ENCODE peak calls at places on chromosomes 1 and 21, in six cellular contexts. B, L, T, V, J and M are unnamed samples.

GRCh38 chr1:183032122-183032921 is 9.1 kb downstream of the LAMC1 start:
- DNase-seq in V (no peak), B (no peak), J (peak; percentile 31), T (no peak), L (no peak), M (peak; percentile 50)

GRCh38 chr1:203682401-203683383 is 56.1 kb downstream of the ATP2B4 start:
- DNase-seq in L (no peak), T (no peak), B (no peak), V (peak; percentile 41), J (peak; percentile 17), M (no peak)

GRCh38 chr1:38728176-38728908 is 131.2 kb downstream of the RRAGC start:
- DNase-seq in V (peak; percentile 96), B (no peak), J (no peak), L (peak; percentile 74), T (no peak), M (peak; percentile 88)

GRCh38 chr21:15894596-15894995 is 164.8 kb downstream of the USP25 start:
- DNase-seq in J (peak; percentile 5), L (no peak), T (no peak), B (no peak), V (peak; percentile 51), M (peak; percentile 51)

GRCh38 chr21:43854773-43855633 is 10.0 kb upstream of the AGPAT3 start:
- DNase-seq in V (no peak), T (no peak), L (no peak), J (peak; percentile 80), B (no peak), M (no peak)

GRCh38 chr1:43454270-43455011 is 710 bp upstream of the HYI start:
- DNase-seq in J (peak; percentile 15), V (peak; percentile 88), T (peak; percentile 68), B (peak; percentile 75), L (peak; percentile 57), M (peak; percentile 88)

GRCh38 chr1:15459771-15460719 is 3.5 kb downstream of the CELA2A start:
- DNase-seq in B (no peak), T (no peak), L (peak; percentile 74), J (peak; percentile 51), V (no peak), M (peak; percentile 30)

GRCh38 chr1:24805534-24806301 is 60.5 kb downstream of the CLIC4 start:
- DNase-seq in L (no peak), B (no peak), J (peak; percentile 74), V (peak; percentile 87), T (peak; percentile 27), M (peak; percentile 85)

GRCh38 chr1:71621785-71622184 is 541.0 kb upstream of the ZRANB2 start:
- DNase-seq in T (no peak), B (no peak), L (no peak), J (no peak), V (no peak), M (peak; percentile 91)

GRCh38 chr1:61926597-61926996 is 184.3 kb downstream of the PATJ start:
- DNase-seq in B (no peak), L (no peak), V (no peak), T (no peak), J (no peak), M (no peak)

GRCh38 chr1:34162852-34163766 is 1.9 kb downstream of the CSMD2 start:
- DNase-seq in J (peak; percentile 43), B (peak; percentile 32), L (peak; percentile 24), V (peak; percentile 53), T (peak; percentile 40), M (peak; percentile 87)

GRCh38 chr1:8070381-8070811 is 44.3 kb upstream of the ERRFI1 start:
- DNase-seq in V (no peak), J (no peak), T (no peak), L (no peak), B (no peak), M (no peak)

GRCh38 chr21:46181436-46181835 is 2.8 kb downstream of the SPATC1L start:
- DNase-seq in L (no peak), T (no peak), B (no peak), J (no peak), V (no peak), M (no peak)

GRCh38 chr1:7343917-7344316 is 427.2 kb upstream of the VAMP3 start:
- DNase-seq in V (no peak), L (no peak), T (no peak), J (no peak), B (no peak), M (no peak)

GRCh38 chr1:40909281-40909680 is 47.1 kb upstream of the CITED4 start:
- DNase-seq in J (no peak), B (no peak), T (no peak), L (no peak), V (no peak), M (no peak)

GRCh38 chr1:151309851-151310323 is 17.3 kb downstream of the PI4KB start:
- DNase-seq in T (no peak), J (no peak), L (peak; percentile 56), V (peak; percentile 67), B (peak; percentile 54), M (peak; percentile 69)

GRCh38 chr1:72282690-72283203 is 408 bp upstream of the NEGR1 start:
- DNase-seq in B (peak; percentile 87), T (peak; percentile 76), J (peak; percentile 89), L (peak; percentile 77), V (peak; percentile 93), M (peak; percentile 86)

GRCh38 chr21:27154451-27155129 is 187.7 kb upstream of the ADAMTS5 start:
- DNase-seq in B (no peak), T (no peak), L (no peak), V (peak; percentile 57), J (no peak), M (peak; percentile 26)

GRCh38 chr1:154745286-154745731 is 124.8 kb downstream of the KCNN3 start:
- DNase-seq in L (no peak), V (peak; percentile 33), B (no peak), T (no peak), J (peak; percentile 27), M (no peak)

GRCh38 chr1:41385398-41386189 is 24.4 kb downstream of the FOXO6 start:
- DNase-seq in B (no peak), V (no peak), J (no peak), L (no peak), T (no peak), M (no peak)

GRCh38 chr1:170513138-170513537 is 18.8 kb upstream of the GORAB start:
- DNase-seq in T (no peak), B (no peak), L (no peak), V (no peak), J (peak; percentile 3), M (no peak)

GRCh38 chr1:170520601-170521000 is 11.4 kb upstream of the GORAB start:
- DNase-seq in B (no peak), V (no peak), T (no peak), L (no peak), J (no peak), M (peak; percentile 73)

GRCh38 chr1:170518965-170519364 is 13.0 kb upstream of the GORAB start:
- DNase-seq in B (no peak), L (no peak), V (no peak), J (no peak), T (no peak), M (no peak)

GRCh38 chr1:170521818-170522217 is 10.1 kb upstream of the GORAB start:
- DNase-seq in J (no peak), L (no peak), T (no peak), V (no peak), B (no peak), M (peak; percentile 23)

GRCh38 chr1:170518185-170518834 is 13.7 kb upstream of the GORAB start:
- DNase-seq in B (no peak), L (no peak), V (no peak), T (no peak), J (no peak), M (no peak)
- TF ChIP-seq CTCF in B (no peak), L (no peak), V (no peak), T (no peak), J (no peak), M (no peak)

GRCh38 chr1:32249831-32250525 is 1.1 kb upstream of the LCK start:
- DNase-seq in T (peak; percentile 40), B (no peak), V (peak; percentile 58), L (no peak), J (no peak), M (no peak)
- H3K4me3 ChIP-seq in T (no peak overlapping the region), B (no peak overlapping the region), V (no peak overlapping the region), L (no peak overlapping the region), J (no peak overlapping the region), M (no peak overlapping the region)

GRCh38 chr1:13807213-13807612 is 107.2 kb downstream of the PRDM2 start:
- DNase-seq in T (no peak), B (peak; percentile 71), L (peak; percentile 26), V (peak; percentile 28), J (peak; percentile 26), M (peak; percentile 23)
- TF ChIP-seq CTCF in T (no peak), B (peak; percentile 67), L (peak; percentile 39), V (peak; percentile 47), J (peak; percentile 42), M (peak; percentile 44)

DNA sequence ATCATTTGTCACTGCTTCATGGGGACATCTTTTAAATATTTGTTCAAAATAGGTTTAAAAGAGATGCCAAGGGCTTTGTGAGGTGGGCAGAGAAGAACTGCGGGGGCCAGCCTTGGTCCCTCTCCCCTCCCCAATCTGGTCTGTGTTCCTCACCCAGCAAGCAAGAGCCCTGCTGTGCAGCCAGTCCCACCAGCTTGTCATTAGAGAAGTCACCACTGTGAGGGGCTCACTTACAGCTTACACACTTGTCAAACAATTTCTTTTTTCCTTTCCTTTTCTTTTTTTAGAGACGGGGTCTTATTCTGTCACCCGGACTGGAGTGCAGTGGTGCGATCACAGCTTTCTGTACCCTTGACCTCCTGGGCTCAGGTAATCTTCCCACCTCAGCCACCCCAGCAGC is 10.3 kb upstream of the CDK18 start:
- DNase-seq in V (no peak), B (no peak), T (no peak), L (no peak), J (no peak), M (no peak)
- H3K4me3 ChIP-seq in V (no peak overlapping the region), B (no peak overlapping the region), T (no peak overlapping the region), L (no peak overlapping the region), J (no peak overlapping the region), M (no peak overlapping the region)

DNA sequence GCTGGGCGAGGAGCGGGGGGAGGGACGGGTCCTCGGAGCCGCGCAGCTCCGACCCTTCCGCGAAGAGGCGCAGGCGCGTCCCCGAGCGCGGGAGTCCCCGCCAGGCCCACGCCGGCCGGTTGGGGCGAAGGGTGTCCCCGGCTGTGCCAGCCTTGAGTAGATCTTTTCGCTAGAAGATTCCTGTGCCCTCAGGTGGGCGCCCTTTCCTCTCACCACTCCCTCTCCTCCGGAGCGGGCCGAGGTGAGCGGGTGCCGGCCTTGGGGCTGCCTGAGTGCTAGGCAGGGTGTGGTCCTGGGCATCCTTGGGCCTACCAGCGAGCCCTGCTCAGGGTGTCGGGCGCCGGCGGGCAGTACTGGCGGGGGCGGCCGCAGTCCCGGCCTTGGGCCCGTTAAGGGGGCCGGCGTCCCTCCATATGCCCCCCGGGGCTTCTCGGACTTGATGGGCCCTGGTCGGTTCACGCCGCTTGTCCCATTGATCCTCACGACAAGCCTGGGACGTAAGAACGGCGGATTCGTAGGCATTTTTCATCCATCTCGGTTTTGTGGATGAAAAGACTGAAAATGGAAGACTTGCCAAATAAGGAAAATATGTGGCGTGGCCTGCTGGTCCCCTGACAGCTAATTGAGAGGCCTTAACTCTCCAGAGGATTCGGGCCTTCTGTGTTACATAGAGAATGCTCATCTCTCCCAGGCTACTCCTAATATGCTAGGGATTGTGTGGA is 712 bp downstream of the DEGS1 start:
- DNase-seq in B (peak; percentile 28), V (peak; percentile 62), T (no peak), L (peak; percentile 69), J (peak; percentile 82), M (peak; percentile 69)
- TF ChIP-seq CTCF in B (no peak), V (no peak), T (no peak), L (no peak), J (no peak), M (no peak)